ENCODE peak calls at places on chromosome 14, in eight cellular contexts. One of them, this sample, is unnamed. For H3K36me3, the result is how much of the 10 kb centered on the place peaks cover.

GRCh38 chr14:93717222-93717967 is 70.9 kb downstream of the PRIMA1 start:
- DNase-seq in CD4-positive, alpha-beta memory T cell: no peak
- DNase-seq in left ventricle myocardium inferior: no peak
- DNase-seq in GM23248: no peak
- DNase-seq in aorta: no peak
- DNase-seq in naive thymus-derived CD4-positive, alpha-beta T cell: no peak
- DNase-seq in WERI-Rb-1: no peak
- DNase-seq in IMR-90: no peak
- DNase-seq in this sample: no peak

GRCh38 chr14:30525833-30526232 is 33.1 kb upstream of the G2E3 start:
- DNase-seq in GM23248: peak
- DNase-seq in left ventricle myocardium inferior: no peak
- DNase-seq in naive thymus-derived CD4-positive, alpha-beta T cell: no peak
- DNase-seq in WERI-Rb-1: no peak
- DNase-seq in CD4-positive, alpha-beta memory T cell: no peak
- DNase-seq in IMR-90: peak
- DNase-seq in aorta: no peak
- DNase-seq in this sample: no peak

GRCh38 chr14:30443368-30444007 is 115.5 kb upstream of the G2E3 start:
- DNase-seq in CD4-positive, alpha-beta memory T cell: no peak
- DNase-seq in GM23248: peak
- DNase-seq in WERI-Rb-1: no peak
- DNase-seq in aorta: no peak
- DNase-seq in left ventricle myocardium inferior: no peak
- DNase-seq in naive thymus-derived CD4-positive, alpha-beta T cell: no peak
- DNase-seq in IMR-90: peak
- DNase-seq in this sample: no peak

GRCh38 chr14:94355191-94355794 is 32.2 kb upstream of the SERPINA6 start:
- DNase-seq in WERI-Rb-1: peak
- DNase-seq in left ventricle myocardium inferior: peak
- DNase-seq in naive thymus-derived CD4-positive, alpha-beta T cell: no peak
- DNase-seq in GM23248: no peak
- DNase-seq in aorta: peak
- DNase-seq in CD4-positive, alpha-beta memory T cell: no peak
- DNase-seq in IMR-90: peak
- DNase-seq in this sample: peak

GRCh38 chr14:39731912-39732311 is 299.7 kb upstream of the FBXO33 start:
- DNase-seq in GM23248: no peak
- DNase-seq in WERI-Rb-1: peak
- DNase-seq in left ventricle myocardium inferior: no peak
- DNase-seq in CD4-positive, alpha-beta memory T cell: no peak
- DNase-seq in aorta: no peak
- DNase-seq in IMR-90: no peak
- DNase-seq in naive thymus-derived CD4-positive, alpha-beta T cell: no peak
- DNase-seq in this sample: no peak

GRCh38 chr14:44438936-44439335 is 68.1 kb downstream of the FSCB start:
- DNase-seq in CD4-positive, alpha-beta memory T cell: no peak
- DNase-seq in aorta: no peak
- DNase-seq in WERI-Rb-1: no peak
- DNase-seq in left ventricle myocardium inferior: no peak
- DNase-seq in naive thymus-derived CD4-positive, alpha-beta T cell: no peak
- DNase-seq in GM23248: no peak
- DNase-seq in IMR-90: no peak
- DNase-seq in this sample: no peak

GRCh38 chr14:83556746-83557460 is 1973.0 kb upstream of the FLRT2 start:
- DNase-seq in left ventricle myocardium inferior: no peak
- DNase-seq in CD4-positive, alpha-beta memory T cell: no peak
- DNase-seq in WERI-Rb-1: no peak
- DNase-seq in naive thymus-derived CD4-positive, alpha-beta T cell: no peak
- DNase-seq in aorta: no peak
- DNase-seq in GM23248: peak
- DNase-seq in IMR-90: peak
- DNase-seq in this sample: no peak

GRCh38 chr14:92408186-92408585 is 85.2 kb downstream of the SLC24A4 start:
- DNase-seq in aorta: no peak
- DNase-seq in WERI-Rb-1: no peak
- DNase-seq in naive thymus-derived CD4-positive, alpha-beta T cell: no peak
- DNase-seq in CD4-positive, alpha-beta memory T cell: no peak
- DNase-seq in GM23248: peak
- DNase-seq in left ventricle myocardium inferior: no peak
- DNase-seq in IMR-90: peak
- DNase-seq in this sample: no peak

GRCh38 chr14:47208434-47208833 is 467.0 kb downstream of the MDGA2 start:
- DNase-seq in CD4-positive, alpha-beta memory T cell: no peak
- DNase-seq in GM23248: no peak
- DNase-seq in naive thymus-derived CD4-positive, alpha-beta T cell: no peak
- DNase-seq in WERI-Rb-1: no peak
- DNase-seq in aorta: no peak
- DNase-seq in left ventricle myocardium inferior: no peak
- DNase-seq in IMR-90: no peak
- DNase-seq in this sample: no peak

GRCh38 chr14:61489932-61490331 is 168.6 kb downstream of the PRKCH start:
- DNase-seq in aorta: no peak
- DNase-seq in CD4-positive, alpha-beta memory T cell: no peak
- DNase-seq in naive thymus-derived CD4-positive, alpha-beta T cell: no peak
- DNase-seq in IMR-90: no peak
- DNase-seq in WERI-Rb-1: no peak
- DNase-seq in left ventricle myocardium inferior: peak
- DNase-seq in GM23248: no peak
- DNase-seq in this sample: no peak

GRCh38 chr14:71029236-71029781 is 122.0 kb downstream of the PCNX1 start:
- DNase-seq in left ventricle myocardium inferior: no peak
- DNase-seq in WERI-Rb-1: no peak
- DNase-seq in CD4-positive, alpha-beta memory T cell: no peak
- DNase-seq in GM23248: no peak
- DNase-seq in aorta: no peak
- DNase-seq in naive thymus-derived CD4-positive, alpha-beta T cell: no peak
- DNase-seq in IMR-90: no peak
- DNase-seq in this sample: no peak

GRCh38 chr14:61511558-61511924 is 183.8 kb upstream of the HIF1A start:
- DNase-seq in GM23248: no peak
- DNase-seq in naive thymus-derived CD4-positive, alpha-beta T cell: no peak
- DNase-seq in aorta: no peak
- DNase-seq in left ventricle myocardium inferior: no peak
- DNase-seq in CD4-positive, alpha-beta memory T cell: no peak
- DNase-seq in WERI-Rb-1: no peak
- DNase-seq in IMR-90: no peak
- DNase-seq in this sample: no peak

GRCh38 chr14:58647777-58648176 is 10.0 kb downstream of the DACT1 start:
- DNase-seq in aorta: no peak
- DNase-seq in IMR-90: no peak
- DNase-seq in GM23248: no peak
- DNase-seq in CD4-positive, alpha-beta memory T cell: no peak
- DNase-seq in WERI-Rb-1: no peak
- DNase-seq in left ventricle myocardium inferior: no peak
- DNase-seq in naive thymus-derived CD4-positive, alpha-beta T cell: no peak
- DNase-seq in this sample: no peak

GRCh38 chr14:93804654-93805053 is 16.4 kb upstream of the PRIMA1 start:
- DNase-seq in GM23248: no peak
- DNase-seq in CD4-positive, alpha-beta memory T cell: no peak
- DNase-seq in aorta: peak
- DNase-seq in left ventricle myocardium inferior: no peak
- DNase-seq in naive thymus-derived CD4-positive, alpha-beta T cell: no peak
- DNase-seq in WERI-Rb-1: no peak
- DNase-seq in IMR-90: no peak
- DNase-seq in this sample: no peak

GRCh38 chr14:41558527-41558926 is 48.1 kb upstream of the LRFN5 start:
- DNase-seq in WERI-Rb-1: no peak
- DNase-seq in CD4-positive, alpha-beta memory T cell: no peak
- DNase-seq in aorta: no peak
- DNase-seq in GM23248: no peak
- DNase-seq in IMR-90: no peak
- DNase-seq in naive thymus-derived CD4-positive, alpha-beta T cell: no peak
- DNase-seq in left ventricle myocardium inferior: no peak
- DNase-seq in this sample: no peak

GRCh38 chr14:96051642-96052540 is 12.7 kb downstream of the C14orf132 start:
- DNase-seq in GM23248: no peak
- DNase-seq in naive thymus-derived CD4-positive, alpha-beta T cell: no peak
- DNase-seq in WERI-Rb-1: peak
- DNase-seq in IMR-90: peak
- DNase-seq in CD4-positive, alpha-beta memory T cell: peak
- DNase-seq in left ventricle myocardium inferior: no peak
- DNase-seq in aorta: no peak
- DNase-seq in this sample: no peak

GRCh38 chr14:51871846-51872245 is 11.4 kb downstream of the GNG2 start:
- DNase-seq in IMR-90: no peak
- DNase-seq in left ventricle myocardium inferior: no peak
- DNase-seq in CD4-positive, alpha-beta memory T cell: no peak
- DNase-seq in WERI-Rb-1: no peak
- DNase-seq in GM23248: no peak
- DNase-seq in naive thymus-derived CD4-positive, alpha-beta T cell: no peak
- DNase-seq in aorta: no peak
- DNase-seq in this sample: no peak

GRCh38 chr14:39740454-39740853 is 308.2 kb upstream of the FBXO33 start:
- DNase-seq in aorta: no peak
- DNase-seq in CD4-positive, alpha-beta memory T cell: no peak
- DNase-seq in GM23248: no peak
- DNase-seq in left ventricle myocardium inferior: no peak
- DNase-seq in WERI-Rb-1: no peak
- DNase-seq in IMR-90: no peak
- DNase-seq in naive thymus-derived CD4-positive, alpha-beta T cell: no peak
- DNase-seq in this sample: no peak

GRCh38 chr14:94635143-94635542 is 23.0 kb downstream of the SERPINA3 start:
- DNase-seq in IMR-90: no peak
- DNase-seq in WERI-Rb-1: no peak
- DNase-seq in CD4-positive, alpha-beta memory T cell: no peak
- DNase-seq in aorta: no peak
- DNase-seq in GM23248: no peak
- DNase-seq in left ventricle myocardium inferior: no peak
- DNase-seq in naive thymus-derived CD4-positive, alpha-beta T cell: no peak
- DNase-seq in this sample: no peak

GRCh38 chr14:100293497-100294212 is 12.6 kb downstream of the SLC25A29 start:
- DNase-seq in WERI-Rb-1: no peak
- DNase-seq in left ventricle myocardium inferior: no peak
- DNase-seq in CD4-positive, alpha-beta memory T cell: no peak
- DNase-seq in IMR-90: no peak
- DNase-seq in aorta: peak
- DNase-seq in GM23248: no peak
- DNase-seq in naive thymus-derived CD4-positive, alpha-beta T cell: no peak
- DNase-seq in this sample: no peak

GRCh38 chr14:100294213-100294962 is 11.9 kb downstream of the SLC25A29 start:
- DNase-seq in GM23248: peak
- DNase-seq in aorta: peak
- DNase-seq in WERI-Rb-1: no peak
- DNase-seq in left ventricle myocardium inferior: peak
- DNase-seq in IMR-90: no peak
- DNase-seq in CD4-positive, alpha-beta memory T cell: no peak
- DNase-seq in naive thymus-derived CD4-positive, alpha-beta T cell: no peak
- DNase-seq in this sample: peak

GRCh38 chr14:100296106-100296651 is 10.1 kb downstream of the SLC25A29 start:
- DNase-seq in aorta: peak
- DNase-seq in left ventricle myocardium inferior: no peak
- DNase-seq in IMR-90: no peak
- DNase-seq in naive thymus-derived CD4-positive, alpha-beta T cell: no peak
- DNase-seq in CD4-positive, alpha-beta memory T cell: no peak
- DNase-seq in GM23248: no peak
- DNase-seq in WERI-Rb-1: no peak
- DNase-seq in this sample: no peak

GRCh38 chr14:100294963-100295330 is 11.3 kb downstream of the SLC25A29 start:
- DNase-seq in CD4-positive, alpha-beta memory T cell: no peak
- DNase-seq in naive thymus-derived CD4-positive, alpha-beta T cell: no peak
- DNase-seq in IMR-90: no peak
- DNase-seq in WERI-Rb-1: no peak
- DNase-seq in left ventricle myocardium inferior: no peak
- DNase-seq in aorta: peak
- DNase-seq in GM23248: no peak
- DNase-seq in this sample: no peak

GRCh38 chr14:100295376-100296105 is 10.7 kb downstream of the SLC25A29 start:
- DNase-seq in naive thymus-derived CD4-positive, alpha-beta T cell: no peak
- DNase-seq in IMR-90: no peak
- DNase-seq in WERI-Rb-1: no peak
- DNase-seq in aorta: peak
- DNase-seq in CD4-positive, alpha-beta memory T cell: no peak
- DNase-seq in GM23248: no peak
- DNase-seq in left ventricle myocardium inferior: no peak
- DNase-seq in this sample: no peak
- H3K36me3 ChIP-seq in naive thymus-derived CD4-positive, alpha-beta T cell: under half
- H3K36me3 ChIP-seq in IMR-90: under half
- H3K36me3 ChIP-seq in WERI-Rb-1: under half
- H3K36me3 ChIP-seq in aorta: under half
- H3K36me3 ChIP-seq in CD4-positive, alpha-beta memory T cell: under half
- H3K36me3 ChIP-seq in GM23248: under half
- H3K36me3 ChIP-seq in left ventricle myocardium inferior: under half
- H3K36me3 ChIP-seq in this sample: under half

GRCh38 chr14:64059454-64060198 is 206.8 kb downstream of the SYNE2 start:
- DNase-seq in left ventricle myocardium inferior: no peak
- DNase-seq in aorta: no peak
- DNase-seq in IMR-90: no peak
- DNase-seq in CD4-positive, alpha-beta memory T cell: no peak
- DNase-seq in naive thymus-derived CD4-positive, alpha-beta T cell: no peak
- DNase-seq in WERI-Rb-1: no peak
- DNase-seq in GM23248: no peak
- DNase-seq in this sample: no peak
- H3K36me3 ChIP-seq in left ventricle myocardium inferior: half or more
- H3K36me3 ChIP-seq in aorta: under half
- H3K36me3 ChIP-seq in IMR-90: under half
- H3K36me3 ChIP-seq in CD4-positive, alpha-beta memory T cell: under half
- H3K36me3 ChIP-seq in naive thymus-derived CD4-positive, alpha-beta T cell: under half
- H3K36me3 ChIP-seq in WERI-Rb-1: under half
- H3K36me3 ChIP-seq in GM23248: under half
- H3K36me3 ChIP-seq in this sample: under half

GRCh38 chr14:91320266-91320665 is 75.8 kb upstream of the GPR68 start:
- DNase-seq in GM23248: no peak
- DNase-seq in aorta: no peak
- DNase-seq in CD4-positive, alpha-beta memory T cell: no peak
- DNase-seq in naive thymus-derived CD4-positive, alpha-beta T cell: no peak
- DNase-seq in IMR-90: no peak
- DNase-seq in left ventricle myocardium inferior: no peak
- DNase-seq in WERI-Rb-1: no peak
- DNase-seq in this sample: no peak
- H3K36me3 ChIP-seq in GM23248: under half
- H3K36me3 ChIP-seq in aorta: under half
- H3K36me3 ChIP-seq in CD4-positive, alpha-beta memory T cell: half or more
- H3K36me3 ChIP-seq in naive thymus-derived CD4-positive, alpha-beta T cell: half or more
- H3K36me3 ChIP-seq in IMR-90: under half
- H3K36me3 ChIP-seq in left ventricle myocardium inferior: under half
- H3K36me3 ChIP-seq in WERI-Rb-1: half or more
- H3K36me3 ChIP-seq in this sample: under half

DNA sequence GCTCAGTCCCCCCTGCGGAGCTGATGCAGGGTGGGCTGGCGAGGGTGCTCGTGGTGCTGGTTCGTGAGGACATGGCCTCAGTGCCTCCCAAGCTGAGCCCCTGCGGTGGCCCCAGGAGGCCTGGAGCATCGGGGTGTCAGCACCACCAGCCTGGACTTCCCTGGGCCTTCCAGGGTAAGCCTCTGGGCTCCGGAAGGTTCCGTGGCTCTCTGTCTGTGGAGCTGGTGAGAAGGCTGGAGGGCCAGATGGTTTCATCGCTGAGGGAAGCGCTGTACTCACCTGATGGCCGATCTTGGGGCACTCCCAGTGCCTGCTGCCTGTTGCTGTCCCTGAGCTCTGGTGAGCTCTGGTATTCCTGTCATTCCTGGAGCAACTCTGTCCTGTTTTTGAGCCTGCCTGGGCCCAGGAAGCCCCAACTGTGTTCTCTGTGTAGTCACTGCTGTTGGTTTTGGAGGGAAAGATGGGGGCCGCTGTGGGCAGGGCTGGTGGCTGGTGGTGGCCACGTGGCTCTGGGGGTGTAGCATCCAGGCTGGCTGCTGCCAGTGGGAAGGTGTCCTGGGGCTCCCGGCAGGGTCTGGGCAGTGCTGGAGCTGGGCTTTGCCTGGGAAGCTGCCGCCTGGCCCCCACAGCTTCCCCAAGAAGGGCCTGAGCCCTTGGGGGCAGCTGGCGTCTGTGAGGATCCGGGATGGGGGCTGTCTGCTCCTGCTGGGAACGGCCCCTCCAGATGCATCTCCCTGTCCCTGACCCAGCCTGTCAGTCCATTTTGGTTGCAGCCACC is 18.3 kb downstream of the MTA1 start:
- DNase-seq in GM23248: no peak
- DNase-seq in IMR-90: no peak
- DNase-seq in WERI-Rb-1: no peak
- DNase-seq in aorta: no peak
- DNase-seq in CD4-positive, alpha-beta memory T cell: no peak
- DNase-seq in left ventricle myocardium inferior: no peak
- DNase-seq in naive thymus-derived CD4-positive, alpha-beta T cell: no peak
- DNase-seq in this sample: peak
- H3K36me3 ChIP-seq in GM23248: under half
- H3K36me3 ChIP-seq in IMR-90: under half
- H3K36me3 ChIP-seq in WERI-Rb-1: under half
- H3K36me3 ChIP-seq in aorta: under half
- H3K36me3 ChIP-seq in CD4-positive, alpha-beta memory T cell: under half
- H3K36me3 ChIP-seq in left ventricle myocardium inferior: under half
- H3K36me3 ChIP-seq in naive thymus-derived CD4-positive, alpha-beta T cell: under half
- H3K36me3 ChIP-seq in this sample: under half

This sample was measured in GM06990.